ENCODE peak calls at places on chromosomes 4 and X, in six cellular contexts. One of them, this sample, is unnamed.

GRCh38 chr4:57048590-57049304 is 61.4 kb downstream of the IGFBP7 start:
- DNase-seq in transverse colon: no peak
- DNase-seq in psoas muscle: no peak
- DNase-seq in upper lobe of left lung: no peak
- DNase-seq in IMR-90: peak; percentile 43
- DNase-seq in adrenal gland: no peak
- DNase-seq in this sample: no peak

GRCh38 chrX:2391869-2392606 is 108.7 kb downstream of the DHRSX start:
- DNase-seq in psoas muscle: no peak
- DNase-seq in upper lobe of left lung: no peak
- DNase-seq in IMR-90: peak; percentile 82
- DNase-seq in transverse colon: no peak
- DNase-seq in adrenal gland: peak; percentile 79
- DNase-seq in this sample: no peak

GRCh38 chr4:106495498-106495897 is 126.9 kb upstream of the GIMD1 start:
- DNase-seq in upper lobe of left lung: no peak
- DNase-seq in adrenal gland: no peak
- DNase-seq in psoas muscle: no peak
- DNase-seq in transverse colon: no peak
- DNase-seq in IMR-90: no peak
- DNase-seq in this sample: no peak

GRCh38 chr4:2136736-2137135 is 77.6 kb downstream of the NAT8L start:
- DNase-seq in adrenal gland: no peak
- DNase-seq in upper lobe of left lung: no peak
- DNase-seq in IMR-90: no peak
- DNase-seq in psoas muscle: no peak
- DNase-seq in transverse colon: no peak
- DNase-seq in this sample: no peak

GRCh38 chrX:3715921-3716320 is 2.5 kb upstream of the PRKX start:
- DNase-seq in transverse colon: no peak
- DNase-seq in upper lobe of left lung: no peak
- DNase-seq in adrenal gland: no peak
- DNase-seq in psoas muscle: no peak
- DNase-seq in IMR-90: no peak
- DNase-seq in this sample: no peak

GRCh38 chrX:47283015-47283771 is 50.4 kb downstream of the USP11 start:
- DNase-seq in adrenal gland: peak; percentile 37
- DNase-seq in IMR-90: peak; percentile 65
- DNase-seq in transverse colon: no peak
- DNase-seq in psoas muscle: no peak
- DNase-seq in upper lobe of left lung: no peak
- DNase-seq in this sample: peak; percentile 11

GRCh38 chr4:14667624-14668295 is 334.5 kb upstream of the CPEB2 start:
- DNase-seq in adrenal gland: no peak
- DNase-seq in psoas muscle: no peak
- DNase-seq in upper lobe of left lung: no peak
- DNase-seq in IMR-90: no peak
- DNase-seq in transverse colon: no peak
- DNase-seq in this sample: no peak

GRCh38 chr4:86261634-86262033 is 98.2 kb downstream of the MAPK10 start:
- DNase-seq in transverse colon: no peak
- DNase-seq in IMR-90: no peak
- DNase-seq in upper lobe of left lung: no peak
- DNase-seq in adrenal gland: no peak
- DNase-seq in psoas muscle: no peak
- DNase-seq in this sample: no peak

GRCh38 chrX:51395807-51396728 is 63.4 kb downstream of the NUDT10 start:
- DNase-seq in transverse colon: no peak
- DNase-seq in adrenal gland: peak; percentile 34
- DNase-seq in upper lobe of left lung: peak; percentile 72
- DNase-seq in IMR-90: no peak
- DNase-seq in psoas muscle: no peak
- DNase-seq in this sample: peak; percentile 22

GRCh38 chrX:29662759-29663503 is 552.4 kb upstream of the MAGEB2 start:
- DNase-seq in transverse colon: no peak
- DNase-seq in IMR-90: peak; percentile 98
- DNase-seq in upper lobe of left lung: no peak
- DNase-seq in adrenal gland: peak; percentile 22
- DNase-seq in psoas muscle: no peak
- DNase-seq in this sample: no peak

GRCh38 chrX:100635040-100635439 is 1.6 kb downstream of the TSPAN6 start:
- DNase-seq in upper lobe of left lung: no peak
- DNase-seq in adrenal gland: no peak
- DNase-seq in IMR-90: no peak
- DNase-seq in transverse colon: no peak
- DNase-seq in psoas muscle: no peak
- DNase-seq in this sample: no peak

GRCh38 chrX:100636321-100636991 is at the start of gene TSPAN6:
- DNase-seq in adrenal gland: peak; percentile 86
- DNase-seq in psoas muscle: peak; percentile 86
- DNase-seq in transverse colon: peak; percentile 84
- DNase-seq in IMR-90: peak; percentile 84
- DNase-seq in upper lobe of left lung: peak; percentile 66
- DNase-seq in this sample: peak; percentile 82

GRCh38 chrX:100635989-100636320 is 651 bp downstream of the TSPAN6 start:
- DNase-seq in upper lobe of left lung: no peak
- DNase-seq in psoas muscle: no peak
- DNase-seq in adrenal gland: no peak
- DNase-seq in transverse colon: no peak
- DNase-seq in IMR-90: no peak
- DNase-seq in this sample: no peak
- H3K27ac ChIP-seq in upper lobe of left lung: peak overlapping the region; percentile 43
- H3K27ac ChIP-seq in psoas muscle: peak overlapping the region; percentile 46
- H3K27ac ChIP-seq in adrenal gland: peak overlapping the region; percentile 15
- H3K27ac ChIP-seq in transverse colon: peak overlapping the region; percentile 84
- H3K27ac ChIP-seq in IMR-90: peak overlapping the region; percentile 44
- H3K27ac ChIP-seq in this sample: peak overlapping the region; percentile 63

GRCh38 chrX:73647212-73647611 is 84.2 kb downstream of the CHIC1 start:
- DNase-seq in IMR-90: no peak
- DNase-seq in adrenal gland: no peak
- DNase-seq in transverse colon: no peak
- DNase-seq in psoas muscle: no peak
- DNase-seq in upper lobe of left lung: no peak
- DNase-seq in this sample: no peak
- H3K9me3 ChIP-seq in IMR-90: peaks cover 8% of the 10 kb centered on the region
- H3K9me3 ChIP-seq in adrenal gland: no peaks in the 10 kb centered on the region
- H3K9me3 ChIP-seq in transverse colon: peaks cover 7% of the 10 kb centered on the region
- H3K9me3 ChIP-seq in psoas muscle: peaks cover 21% of the 10 kb centered on the region
- H3K9me3 ChIP-seq in upper lobe of left lung: peaks cover 9% of the 10 kb centered on the region
- H3K9me3 ChIP-seq in this sample: no peaks in the 10 kb centered on the region

GRCh38 chrX:317424-318067 is 1.1 kb downstream of the GTPBP6 start:
- DNase-seq in IMR-90: no peak
- DNase-seq in psoas muscle: no peak
- DNase-seq in upper lobe of left lung: peak; percentile 94
- DNase-seq in adrenal gland: no peak
- DNase-seq in transverse colon: no peak
- DNase-seq in this sample: no peak
- H3K27ac ChIP-seq in IMR-90: peak overlapping the region; percentile 7
- H3K27ac ChIP-seq in psoas muscle: peak overlapping the region; percentile 95
- H3K27ac ChIP-seq in upper lobe of left lung: peak overlapping the region; percentile 96
- H3K27ac ChIP-seq in adrenal gland: no peak overlapping the region
- H3K27ac ChIP-seq in transverse colon: peak overlapping the region; percentile 100
- H3K27ac ChIP-seq in this sample: peak overlapping the region; percentile 98

GRCh38 chrX:153549231-153549630 is 31.8 kb downstream of the ATP2B3 start:
- DNase-seq in adrenal gland: no peak
- DNase-seq in psoas muscle: no peak
- DNase-seq in transverse colon: no peak
- DNase-seq in upper lobe of left lung: peak; percentile 17
- DNase-seq in IMR-90: no peak
- DNase-seq in this sample: no peak
- H3K9me3 ChIP-seq in adrenal gland: no peaks in the 10 kb centered on the region
- H3K9me3 ChIP-seq in psoas muscle: no peaks in the 10 kb centered on the region
- H3K9me3 ChIP-seq in transverse colon: no peaks in the 10 kb centered on the region
- H3K9me3 ChIP-seq in upper lobe of left lung: no peaks in the 10 kb centered on the region
- H3K9me3 ChIP-seq in IMR-90: no peaks in the 10 kb centered on the region
- H3K9me3 ChIP-seq in this sample: no peaks in the 10 kb centered on the region

GRCh38 chrX:55451626-55451989 is 319 bp upstream of the MAGEH1 start:
- DNase-seq in transverse colon: no peak
- DNase-seq in adrenal gland: no peak
- DNase-seq in upper lobe of left lung: peak; percentile 0
- DNase-seq in IMR-90: no peak
- DNase-seq in psoas muscle: no peak
- DNase-seq in this sample: no peak
- H3K27ac ChIP-seq in transverse colon: peak overlapping the region; percentile 88
- H3K27ac ChIP-seq in adrenal gland: no peak overlapping the region
- H3K27ac ChIP-seq in upper lobe of left lung: peak overlapping the region; percentile 74
- H3K27ac ChIP-seq in IMR-90: peak overlapping the region; percentile 84
- H3K27ac ChIP-seq in psoas muscle: peak overlapping the region; percentile 59
- H3K27ac ChIP-seq in this sample: peak overlapping the region; percentile 19

GRCh38 chr4:3660086-3660927 is 105.9 kb upstream of the ADRA2C start:
- DNase-seq in transverse colon: no peak
- DNase-seq in psoas muscle: no peak
- DNase-seq in adrenal gland: no peak
- DNase-seq in IMR-90: peak; percentile 5
- DNase-seq in upper lobe of left lung: peak; percentile 58
- DNase-seq in this sample: no peak

GRCh38 chr4:3662516-3662915 is 103.7 kb upstream of the ADRA2C start:
- DNase-seq in transverse colon: no peak
- DNase-seq in adrenal gland: no peak
- DNase-seq in IMR-90: no peak
- DNase-seq in upper lobe of left lung: peak; percentile 63
- DNase-seq in psoas muscle: no peak
- DNase-seq in this sample: no peak

GRCh38 chr4:3661989-3662388 is 104.2 kb upstream of the ADRA2C start:
- DNase-seq in adrenal gland: no peak
- DNase-seq in psoas muscle: no peak
- DNase-seq in IMR-90: no peak
- DNase-seq in transverse colon: no peak
- DNase-seq in upper lobe of left lung: peak; percentile 62
- DNase-seq in this sample: no peak

GRCh38 chr4:3659131-3659530 is 107.1 kb upstream of the ADRA2C start:
- DNase-seq in adrenal gland: no peak
- DNase-seq in IMR-90: no peak
- DNase-seq in transverse colon: no peak
- DNase-seq in upper lobe of left lung: no peak
- DNase-seq in psoas muscle: no peak
- DNase-seq in this sample: no peak

DNA sequence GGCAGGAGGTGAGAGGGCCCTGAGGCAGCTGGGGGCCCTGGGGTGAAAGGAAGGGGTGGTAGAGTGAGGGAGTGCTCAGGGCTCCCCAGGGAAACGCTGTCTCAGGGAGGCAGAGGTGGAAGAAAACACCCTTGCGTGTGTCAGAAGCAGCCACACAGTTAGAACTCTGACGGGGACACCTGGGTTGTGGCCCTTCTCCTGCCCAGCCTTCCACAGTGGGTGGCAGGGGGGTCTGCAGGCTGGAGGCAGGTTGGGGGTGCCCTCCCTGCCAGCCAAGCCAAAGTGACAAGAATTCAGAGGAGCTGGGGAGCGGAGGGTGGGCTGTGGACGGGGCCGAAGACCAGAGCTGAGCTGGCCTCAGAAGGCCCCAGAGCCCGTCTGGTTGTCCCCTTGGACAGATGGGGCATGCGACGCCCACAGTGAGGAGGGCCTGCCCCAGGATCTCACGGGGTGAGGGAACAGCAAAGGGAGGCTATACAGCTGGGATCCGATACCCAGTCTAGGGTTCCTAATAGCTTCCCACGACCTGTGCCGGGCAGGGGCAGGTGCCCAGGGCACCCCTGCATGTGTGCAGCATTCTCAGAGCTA is 105.2 kb upstream of the ADRA2C start:
- DNase-seq in upper lobe of left lung: peak; percentile 68
- DNase-seq in adrenal gland: no peak
- DNase-seq in transverse colon: no peak
- DNase-seq in psoas muscle: no peak
- DNase-seq in IMR-90: no peak
- DNase-seq in this sample: no peak
- H3K9me3 ChIP-seq in upper lobe of left lung: no peaks in the 10 kb centered on the region
- H3K9me3 ChIP-seq in adrenal gland: no peaks in the 10 kb centered on the region
- H3K9me3 ChIP-seq in transverse colon: no peaks in the 10 kb centered on the region
- H3K9me3 ChIP-seq in psoas muscle: no peaks in the 10 kb centered on the region
- H3K9me3 ChIP-seq in IMR-90: peaks cover 2% of the 10 kb centered on the region
- H3K9me3 ChIP-seq in this sample: no peaks in the 10 kb centered on the region

GRCh38 chrX:134548844-134549205 is 88.9 kb downstream of the HPRT1 start:
- DNase-seq in adrenal gland: no peak
- DNase-seq in IMR-90: no peak
- DNase-seq in psoas muscle: no peak
- DNase-seq in transverse colon: no peak
- DNase-seq in upper lobe of left lung: no peak
- DNase-seq in this sample: no peak
- H3K27ac ChIP-seq in adrenal gland: peak overlapping the region; percentile 81
- H3K27ac ChIP-seq in IMR-90: peak overlapping the region; percentile 92
- H3K27ac ChIP-seq in psoas muscle: peak overlapping the region; percentile 84
- H3K27ac ChIP-seq in transverse colon: peak overlapping the region; percentile 76
- H3K27ac ChIP-seq in upper lobe of left lung: peak overlapping the region; percentile 78
- H3K27ac ChIP-seq in this sample: peak overlapping the region; percentile 80